ENCODE peak calls at places on chromosomes 7 and 10, in eight cellular contexts. P is PC-3, U is mesenchymal stem cell, N is fibroblast of lung, S is right lobe of liver, Q is body of pancreas, R is neural progenitor cell, A is pancreas. B is an unnamed sample.

GRCh38 chr7:31146026-31146425 is 93.9 kb downstream of the ADCYAP1R1 start:
- DNase-seq in S (no peak), U (no peak), N (no peak), P (peak; percentile 25), R (no peak), Q (no peak), A (no peak), B (no peak)

GRCh38 chr7:50589362-50589761 is 24.2 kb upstream of the DDC start:
- DNase-seq in A (no peak), N (no peak), R (no peak), S (no peak), P (no peak), Q (no peak), U (no peak), B (no peak)

GRCh38 chr7:20310963-20311742 is 19.5 kb upstream of the ITGB8 start:
- DNase-seq in R (peak; percentile 21), N (peak; percentile 60), A (no peak), U (peak; percentile 61), S (no peak), P (peak; percentile 81), Q (no peak), B (no peak)

GRCh38 chr7:152173372-152174070 is 148.0 kb downstream of the GALNT11 start:
- DNase-seq in P (peak; percentile 16), U (no peak), S (no peak), N (peak; percentile 11), R (no peak), A (no peak), Q (no peak), B (no peak)

GRCh38 chr7:129308047-129308446 is 83.2 kb downstream of the AHCYL2 start:
- DNase-seq in A (no peak), R (no peak), U (peak; percentile 17), N (peak; percentile 68), S (peak; percentile 58), Q (peak; percentile 9), P (no peak), B (peak; percentile 32)

GRCh38 chr7:80189638-80190037 is 55.0 kb downstream of the GNAI1 start:
- DNase-seq in N (no peak), P (no peak), R (no peak), U (no peak), A (no peak), S (no peak), Q (no peak), B (no peak)

GRCh38 chr10:33950216-33950615 is 615.7 kb upstream of the NRP1 start:
- DNase-seq in R (no peak), P (no peak), N (no peak), U (no peak), Q (no peak), S (no peak), A (no peak), B (no peak)

GRCh38 chr10:18436902-18437301 is 214.5 kb downstream of the NSUN6 start:
- DNase-seq in R (no peak), U (no peak), S (no peak), A (no peak), Q (no peak), N (no peak), P (no peak), B (no peak)

DNA sequence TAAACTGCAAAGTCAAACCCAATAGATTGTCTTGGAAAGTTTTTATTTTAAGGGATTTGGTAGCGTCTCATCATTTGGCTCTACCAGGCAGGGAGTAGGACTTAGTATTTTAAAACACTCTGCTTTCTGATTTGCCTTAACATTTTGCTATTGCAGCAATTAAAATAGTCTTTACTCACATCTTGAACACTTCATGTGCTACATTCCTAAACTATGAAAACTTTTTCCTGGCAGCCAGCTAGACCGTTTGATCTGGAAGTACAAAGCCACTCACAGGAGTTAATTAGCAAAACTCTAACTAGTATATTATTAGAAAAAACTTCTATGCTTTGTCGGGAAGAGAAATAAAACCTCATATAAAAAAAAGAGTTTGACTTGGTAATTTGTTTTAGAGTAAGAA is 111.4 kb downstream of the TFPI2 start:
- DNase-seq in U (no peak), S (no peak), A (no peak), R (no peak), Q (no peak), N (peak; percentile 17), P (no peak), B (no peak)
- H3K9me3 ChIP-seq in U (no peaks in the 10 kb centered on the region), S (no peaks in the 10 kb centered on the region), A (no peaks in the 10 kb centered on the region), R (no peaks in the 10 kb centered on the region), Q (no peaks in the 10 kb centered on the region), N (no peaks in the 10 kb centered on the region), P (no peaks in the 10 kb centered on the region), B (no peaks in the 10 kb centered on the region)

GRCh38 chr10:72009430-72010081 is 45.4 kb downstream of the CHST3 start:
- DNase-seq in Q (peak; percentile 53), P (no peak), A (peak; percentile 40), S (no peak), R (peak; percentile 57), U (peak; percentile 99), N (peak; percentile 94), B (peak; percentile 92)
- H3K36me3 ChIP-seq in Q (no peaks in the 10 kb centered on the region), P (no peaks in the 10 kb centered on the region), A (no peaks in the 10 kb centered on the region), S (no peaks in the 10 kb centered on the region), R (no peaks in the 10 kb centered on the region), U (peaks cover 37% of the 10 kb centered on the region), N (peaks cover 10% of the 10 kb centered on the region), B (peaks cover 73% of the 10 kb centered on the region)

GRCh38 chr10:6170638-6171037 is 32.1 kb upstream of the PFKFB3 start:
- DNase-seq in A (no peak), N (no peak), P (no peak), U (no peak), Q (peak; percentile 64), R (no peak), S (no peak), B (no peak)

GRCh38 chr10:6175329-6176055 is 27.2 kb upstream of the PFKFB3 start:
- DNase-seq in U (no peak), S (no peak), A (no peak), P (no peak), R (no peak), Q (peak; percentile 21), N (no peak), B (no peak)

GRCh38 chr10:6173203-6173602 is 29.5 kb upstream of the PFKFB3 start:
- DNase-seq in P (no peak), N (no peak), S (no peak), A (no peak), R (peak; percentile 56), Q (peak; percentile 32), U (no peak), B (no peak)

GRCh38 chr10:6174201-6174874 is 28.4 kb upstream of the PFKFB3 start:
- DNase-seq in R (no peak), A (no peak), N (no peak), P (no peak), S (peak; percentile 62), U (no peak), Q (no peak), B (no peak)

DNA sequence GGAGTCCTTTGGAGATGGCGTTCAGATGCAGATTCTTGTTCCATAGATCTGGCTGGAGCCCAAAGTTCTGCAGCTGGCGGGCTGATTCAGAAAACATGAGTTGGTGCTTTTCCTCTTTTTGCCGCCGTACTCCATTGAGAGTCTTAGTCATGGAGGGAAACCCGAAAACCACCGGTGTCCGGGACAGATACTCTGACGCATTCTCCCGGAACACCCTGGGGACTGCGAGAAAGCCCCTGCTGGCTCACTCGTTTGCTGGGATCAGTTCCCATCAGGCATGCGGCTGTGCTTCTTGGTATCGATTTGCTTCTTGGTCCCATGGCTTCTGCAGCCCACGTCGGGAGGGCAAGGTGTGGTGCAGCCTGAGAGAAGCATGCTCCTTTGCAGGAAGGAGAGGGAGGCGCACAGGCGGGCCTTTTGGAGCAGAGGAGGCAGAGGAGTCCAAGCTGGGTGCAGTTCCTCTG is 30.8 kb upstream of the PFKFB3 start:
- DNase-seq in P (no peak), U (peak; percentile 53), A (no peak), R (no peak), Q (peak; percentile 35), S (no peak), N (peak; percentile 96), B (peak; percentile 81)
- H3K4me3 ChIP-seq in P (no peak overlapping the region), U (peak overlapping the region; percentile 54), A (no peak overlapping the region), R (no peak overlapping the region), Q (no peak overlapping the region), S (no peak overlapping the region), N (peak overlapping the region; percentile 20), B (no peak overlapping the region)

GRCh38 chr7:57216340-57216739 is 84.1 kb upstream of the ZNF479 start:
- DNase-seq in R (no peak), S (peak; percentile 19), P (no peak), Q (no peak), A (no peak), N (no peak), U (no peak), B (no peak)
- H3K9me3 ChIP-seq in R (peaks cover 10% of the 10 kb centered on the region), S (no peaks in the 10 kb centered on the region), P (no peaks in the 10 kb centered on the region), Q (no peaks in the 10 kb centered on the region), A (no peaks in the 10 kb centered on the region), N (no peaks in the 10 kb centered on the region), U (peaks cover 33% of the 10 kb centered on the region), B (no peaks in the 10 kb centered on the region)

GRCh38 chr7:139421123-139421522 is 61.4 kb downstream of the LUC7L2 start:
- DNase-seq in R (no peak), U (no peak), Q (no peak), S (no peak), A (no peak), P (no peak), N (no peak), B (no peak)

GRCh38 chr7:139422126-139422525 is 61.3 kb downstream of the KLRG2 start:
- DNase-seq in U (peak; percentile 88), N (no peak), S (no peak), A (no peak), R (no peak), P (no peak), Q (no peak), B (no peak)

GRCh38 chr7:139426258-139427028 is 57.0 kb downstream of the KLRG2 start:
- DNase-seq in P (no peak), U (no peak), R (no peak), A (no peak), Q (no peak), N (no peak), S (no peak), B (no peak)

GRCh38 chr7:139423091-139423490 is 60.4 kb downstream of the KLRG2 start:
- DNase-seq in Q (no peak), P (no peak), U (peak; percentile 67), R (no peak), N (no peak), S (no peak), A (no peak), B (no peak)

DNA sequence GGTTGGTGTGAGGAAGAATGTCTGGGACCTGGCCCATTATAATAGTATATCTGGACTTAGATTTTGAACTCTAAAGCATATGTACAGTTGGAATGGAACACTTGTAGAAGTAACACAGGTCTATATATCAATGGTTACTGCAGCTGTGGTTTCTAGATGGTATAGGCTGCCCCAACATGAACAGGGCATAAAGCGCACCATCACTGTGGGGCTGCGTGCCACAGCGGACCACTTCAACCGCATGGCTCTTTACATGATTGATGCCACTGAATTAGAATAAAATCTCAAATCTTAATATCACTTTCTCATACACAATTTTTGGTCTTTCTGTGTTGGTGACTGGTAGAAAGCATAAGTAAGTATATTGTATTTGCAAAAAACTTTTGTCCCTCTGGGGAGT is 59.5 kb downstream of the KLRG2 start:
- DNase-seq in Q (no peak), A (no peak), S (no peak), R (no peak), N (no peak), U (no peak), P (no peak), B (no peak)
- H3K36me3 ChIP-seq in Q (no peaks in the 10 kb centered on the region), A (no peaks in the 10 kb centered on the region), S (no peaks in the 10 kb centered on the region), R (peaks cover 9% of the 10 kb centered on the region), N (peaks cover 4% of the 10 kb centered on the region), U (peaks cover 22% of the 10 kb centered on the region), P (peaks cover 32% of the 10 kb centered on the region), B (peaks cover 25% of the 10 kb centered on the region)

DNA sequence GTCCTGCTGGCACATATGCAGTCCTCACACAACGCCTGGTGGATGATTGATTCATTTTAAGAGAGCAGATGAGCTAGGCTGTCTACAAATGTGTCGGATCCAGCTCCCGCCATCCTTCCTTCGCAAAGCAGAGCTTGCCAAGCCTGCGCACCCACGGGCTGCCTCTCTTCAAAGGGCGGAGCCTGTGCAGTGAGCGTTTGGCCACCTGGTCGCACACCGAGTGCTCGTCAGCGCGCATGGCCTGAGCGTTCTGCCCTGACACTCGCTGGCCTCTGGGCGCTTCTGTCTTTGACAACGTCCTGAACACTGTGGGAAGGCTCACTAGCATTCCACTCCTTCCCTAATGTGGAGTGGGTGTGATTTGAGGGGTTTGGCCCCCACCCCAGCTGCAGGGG is 47.1 kb upstream of the TMEM72 start:
- DNase-seq in N (peak; percentile 28), R (peak; percentile 74), A (peak; percentile 71), S (no peak), P (peak; percentile 37), Q (peak; percentile 81), U (peak; percentile 26), B (no peak)
- H3K4me3 ChIP-seq in N (peak overlapping the region; percentile 63), R (peak overlapping the region; percentile 50), A (peak overlapping the region; percentile 48), S (peak overlapping the region; percentile 27), P (peak overlapping the region; percentile 63), Q (no peak overlapping the region), U (peak overlapping the region; percentile 79), B (peak overlapping the region; percentile 51)